ENCODE peak calls at places on chromosomes 4 and X, in nine cellular contexts. One of them, this sample, is unnamed.
A peak's percentile ranks its signal among the peaks of the same experiment; 100 is the strongest.

GRCh38 chr4:155529197-155529596 is 137.5 kb upstream of the GUCY1A1 start:
- DNase-seq in stomach: no peak
- DNase-seq in breast epithelium: no peak
- DNase-seq in uterus: no peak
- DNase-seq in adrenal gland: no peak
- DNase-seq in Peyer's patch: no peak
- DNase-seq in tibial nerve: no peak
- DNase-seq in spleen: no peak
- DNase-seq in IMR-90: no peak
- DNase-seq in this sample: no peak

GRCh38 chrX:572490-573124 is 58.0 kb upstream of the SHOX start:
- DNase-seq in stomach: no peak
- DNase-seq in IMR-90: no peak
- DNase-seq in breast epithelium: no peak
- DNase-seq in Peyer's patch: no peak
- DNase-seq in spleen: no peak
- DNase-seq in tibial nerve: no peak
- DNase-seq in adrenal gland: no peak
- DNase-seq in uterus: no peak
- DNase-seq in this sample: no peak

GRCh38 chr4:73019462-73020047 is 50.0 kb downstream of the COX18 start:
- DNase-seq in Peyer's patch: no peak
- DNase-seq in IMR-90: peak; percentile 47
- DNase-seq in uterus: no peak
- DNase-seq in spleen: no peak
- DNase-seq in adrenal gland: no peak
- DNase-seq in stomach: no peak
- DNase-seq in tibial nerve: no peak
- DNase-seq in breast epithelium: no peak
- DNase-seq in this sample: no peak

GRCh38 chr4:41418444-41418843 is 119.5 kb upstream of the LIMCH1 start:
- DNase-seq in breast epithelium: peak; percentile 40
- DNase-seq in spleen: no peak
- DNase-seq in uterus: no peak
- DNase-seq in adrenal gland: peak; percentile 81
- DNase-seq in IMR-90: peak; percentile 16
- DNase-seq in tibial nerve: no peak
- DNase-seq in stomach: no peak
- DNase-seq in Peyer's patch: no peak
- DNase-seq in this sample: no peak

GRCh38 chr4:5448286-5448685 is 260.1 kb downstream of the EVC2 start:
- DNase-seq in stomach: no peak
- DNase-seq in breast epithelium: no peak
- DNase-seq in spleen: no peak
- DNase-seq in IMR-90: no peak
- DNase-seq in uterus: no peak
- DNase-seq in adrenal gland: peak; percentile 46
- DNase-seq in Peyer's patch: no peak
- DNase-seq in tibial nerve: no peak
- DNase-seq in this sample: no peak

GRCh38 chr4:73315091-73315490 is 56.5 kb upstream of the ANKRD17 start:
- DNase-seq in uterus: no peak
- DNase-seq in IMR-90: peak; percentile 70
- DNase-seq in breast epithelium: no peak
- DNase-seq in Peyer's patch: no peak
- DNase-seq in adrenal gland: no peak
- DNase-seq in tibial nerve: no peak
- DNase-seq in spleen: no peak
- DNase-seq in stomach: no peak
- DNase-seq in this sample: no peak

GRCh38 chrX:48787809-48788471 is 1.6 kb downstream of the GATA1 start:
- DNase-seq in Peyer's patch: no peak
- DNase-seq in uterus: no peak
- DNase-seq in adrenal gland: no peak
- DNase-seq in stomach: no peak
- DNase-seq in IMR-90: no peak
- DNase-seq in spleen: no peak
- DNase-seq in breast epithelium: no peak
- DNase-seq in tibial nerve: no peak
- DNase-seq in this sample: peak; percentile 50

GRCh38 chrX:10496345-10496965 is 123.9 kb downstream of the MID1 start:
- DNase-seq in adrenal gland: no peak
- DNase-seq in Peyer's patch: no peak
- DNase-seq in spleen: no peak
- DNase-seq in tibial nerve: no peak
- DNase-seq in uterus: no peak
- DNase-seq in breast epithelium: no peak
- DNase-seq in stomach: no peak
- DNase-seq in IMR-90: peak; percentile 91
- DNase-seq in this sample: no peak

GRCh38 chrX:98412058-98412457 is 1528.3 kb downstream of the RPA4 start:
- DNase-seq in IMR-90: no peak
- DNase-seq in adrenal gland: no peak
- DNase-seq in Peyer's patch: no peak
- DNase-seq in uterus: no peak
- DNase-seq in tibial nerve: no peak
- DNase-seq in stomach: no peak
- DNase-seq in breast epithelium: no peak
- DNase-seq in spleen: no peak
- DNase-seq in this sample: no peak

GRCh38 chr4:150818661-150819060 is 196.4 kb downstream of the LRBA start:
- DNase-seq in IMR-90: peak; percentile 94
- DNase-seq in Peyer's patch: no peak
- DNase-seq in uterus: no peak
- DNase-seq in tibial nerve: no peak
- DNase-seq in adrenal gland: no peak
- DNase-seq in spleen: no peak
- DNase-seq in stomach: no peak
- DNase-seq in breast epithelium: no peak
- DNase-seq in this sample: no peak

GRCh38 chrX:103248553-103248952 is 6.4 kb downstream of the TCEAL8 start:
- DNase-seq in IMR-90: peak; percentile 10
- DNase-seq in uterus: no peak
- DNase-seq in adrenal gland: no peak
- DNase-seq in breast epithelium: no peak
- DNase-seq in stomach: no peak
- DNase-seq in tibial nerve: no peak
- DNase-seq in spleen: no peak
- DNase-seq in Peyer's patch: no peak
- DNase-seq in this sample: no peak

GRCh38 chr4:151668687-151669402 is 92.0 kb downstream of the GATB start:
- DNase-seq in IMR-90: peak; percentile 75
- DNase-seq in uterus: no peak
- DNase-seq in spleen: no peak
- DNase-seq in breast epithelium: peak; percentile 53
- DNase-seq in Peyer's patch: no peak
- DNase-seq in adrenal gland: no peak
- DNase-seq in tibial nerve: no peak
- DNase-seq in stomach: no peak
- DNase-seq in this sample: no peak

GRCh38 chr4:140019619-140020367 is 134.2 kb downstream of the MAML3 start:
- DNase-seq in Peyer's patch: no peak
- DNase-seq in adrenal gland: no peak
- DNase-seq in breast epithelium: no peak
- DNase-seq in uterus: no peak
- DNase-seq in stomach: no peak
- DNase-seq in spleen: no peak
- DNase-seq in IMR-90: no peak
- DNase-seq in tibial nerve: no peak
- DNase-seq in this sample: no peak

GRCh38 chrX:124226129-124226528 is 106.3 kb upstream of the TEX13D start:
- DNase-seq in breast epithelium: no peak
- DNase-seq in IMR-90: no peak
- DNase-seq in Peyer's patch: no peak
- DNase-seq in spleen: no peak
- DNase-seq in stomach: no peak
- DNase-seq in adrenal gland: no peak
- DNase-seq in tibial nerve: no peak
- DNase-seq in uterus: no peak
- DNase-seq in this sample: no peak

GRCh38 chr4:97300561-97300960 is 842.7 kb downstream of the STPG2 start:
- DNase-seq in uterus: no peak
- DNase-seq in tibial nerve: no peak
- DNase-seq in spleen: no peak
- DNase-seq in stomach: no peak
- DNase-seq in IMR-90: no peak
- DNase-seq in adrenal gland: no peak
- DNase-seq in breast epithelium: no peak
- DNase-seq in Peyer's patch: no peak
- DNase-seq in this sample: no peak

GRCh38 chrX:20681691-20682090 is 415.0 kb upstream of the RPS6KA3 start:
- DNase-seq in stomach: no peak
- DNase-seq in spleen: no peak
- DNase-seq in tibial nerve: no peak
- DNase-seq in breast epithelium: no peak
- DNase-seq in IMR-90: no peak
- DNase-seq in adrenal gland: no peak
- DNase-seq in uterus: no peak
- DNase-seq in Peyer's patch: no peak
- DNase-seq in this sample: no peak
- TF ChIP-seq CTCF in stomach: no peak
- TF ChIP-seq CTCF in spleen: no peak
- TF ChIP-seq CTCF in tibial nerve: no peak
- TF ChIP-seq CTCF in breast epithelium: no peak
- TF ChIP-seq CTCF in IMR-90: no peak
- TF ChIP-seq CTCF in adrenal gland: no peak
- TF ChIP-seq CTCF in uterus: no peak
- TF ChIP-seq CTCF in Peyer's patch: no peak
- TF ChIP-seq CTCF in this sample: no peak

GRCh38 chrX:52933213-52933612 is 25.1 kb downstream of the FAM156A start:
- DNase-seq in Peyer's patch: no peak
- DNase-seq in stomach: no peak
- DNase-seq in breast epithelium: no peak
- DNase-seq in spleen: no peak
- DNase-seq in adrenal gland: no peak
- DNase-seq in IMR-90: no peak
- DNase-seq in uterus: no peak
- DNase-seq in tibial nerve: no peak
- DNase-seq in this sample: no peak

GRCh38 chrX:52933976-52934703 is 24.2 kb downstream of the FAM156A start:
- DNase-seq in Peyer's patch: no peak
- DNase-seq in IMR-90: no peak
- DNase-seq in tibial nerve: no peak
- DNase-seq in stomach: no peak
- DNase-seq in uterus: no peak
- DNase-seq in breast epithelium: no peak
- DNase-seq in spleen: no peak
- DNase-seq in adrenal gland: no peak
- DNase-seq in this sample: no peak

DNA sequence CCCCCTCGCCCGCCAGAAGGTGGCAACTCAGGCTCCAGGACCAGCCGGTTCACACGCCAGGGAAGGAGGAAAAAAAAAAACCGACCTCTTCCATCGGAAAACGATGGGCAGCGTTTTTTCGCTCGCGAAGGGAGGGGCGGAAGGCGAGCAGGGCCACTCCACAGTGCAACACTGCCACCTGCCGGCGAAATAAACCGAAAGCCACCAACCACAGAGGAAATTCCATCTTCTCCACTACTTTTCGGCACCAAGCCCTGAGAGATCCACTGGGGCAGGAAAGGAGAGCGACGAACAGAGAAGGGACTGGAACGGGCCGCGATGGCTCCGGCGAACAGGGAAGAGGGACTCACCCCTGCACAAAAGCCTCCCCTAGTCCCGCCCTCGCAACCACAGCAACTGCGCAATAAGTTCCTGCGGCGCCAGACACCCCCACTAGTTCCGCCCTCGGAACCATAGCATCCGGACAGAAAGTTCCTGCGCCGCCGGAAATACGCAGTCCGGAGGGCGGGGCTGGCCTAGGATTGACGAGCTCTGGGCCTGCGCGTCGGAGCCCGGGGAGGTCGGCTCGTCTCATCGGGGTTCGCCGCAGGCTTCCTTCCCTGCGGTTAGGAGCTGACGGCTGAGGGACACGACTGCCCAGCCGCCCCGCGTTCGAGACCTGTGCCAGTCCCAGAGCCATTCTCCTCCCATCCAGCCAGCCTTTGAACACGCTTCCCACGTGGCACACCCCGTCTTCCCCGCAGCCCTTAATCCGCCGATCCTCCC is 23.4 kb downstream of the FAM156A start:
- DNase-seq in uterus: peak; percentile 96
- DNase-seq in IMR-90: peak; percentile 96
- DNase-seq in spleen: peak; percentile 98
- DNase-seq in Peyer's patch: peak; percentile 98
- DNase-seq in breast epithelium: peak; percentile 96
- DNase-seq in stomach: peak; percentile 96
- DNase-seq in tibial nerve: peak; percentile 81
- DNase-seq in adrenal gland: peak; percentile 96
- DNase-seq in this sample: peak; percentile 89
- TF ChIP-seq POLR2A in uterus: peak; percentile 82
- TF ChIP-seq POLR2A in IMR-90: peak; percentile 69
- TF ChIP-seq POLR2A in spleen: peak; percentile 46
- TF ChIP-seq POLR2A in Peyer's patch: peak; percentile 77
- TF ChIP-seq POLR2A in breast epithelium: peak; percentile 42
- TF ChIP-seq POLR2A in stomach: peak; percentile 39
- TF ChIP-seq POLR2A in tibial nerve: peak; percentile 49
- TF ChIP-seq POLR2A in adrenal gland: peak; percentile 82
- TF ChIP-seq POLR2A in this sample: no peak

DNA sequence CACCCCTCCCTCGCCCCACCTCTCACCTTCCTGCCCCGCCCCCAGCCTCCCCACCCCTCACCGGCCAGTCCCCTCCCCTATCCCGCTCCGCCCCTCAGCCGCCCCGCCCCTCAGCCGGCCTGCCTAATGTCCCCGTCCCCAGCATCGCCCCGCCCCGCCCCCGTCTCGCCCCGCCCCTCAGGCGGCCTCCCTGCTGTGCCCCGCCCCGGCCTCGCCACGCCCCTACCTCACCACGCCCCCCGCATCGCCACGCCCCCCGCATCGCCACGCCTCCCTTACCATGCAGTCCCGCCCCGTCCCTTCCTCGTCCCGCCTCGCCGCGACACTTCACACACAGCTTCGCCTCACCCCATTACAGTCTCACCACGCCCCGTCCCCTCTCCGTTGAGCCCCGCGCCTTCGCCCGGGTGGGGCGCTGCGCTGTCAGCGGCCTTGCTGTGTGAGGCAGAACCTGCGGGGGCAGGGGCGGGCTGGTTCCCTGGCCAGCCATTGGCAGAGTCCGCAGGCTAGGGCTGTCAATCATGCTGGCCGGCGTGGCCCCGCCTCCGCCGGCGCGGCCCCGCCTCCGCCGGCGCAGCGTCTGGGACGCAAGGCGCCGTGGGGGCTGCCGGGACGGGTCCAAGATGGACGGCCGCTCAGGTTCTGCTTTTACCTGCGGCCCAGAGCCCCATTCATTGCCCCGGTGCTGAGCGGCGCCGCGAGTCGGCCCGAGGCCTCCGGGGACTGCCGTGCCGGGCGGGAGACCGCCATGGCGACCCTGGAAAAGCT is at the start of the genes HTT and HTT-AS:
- DNase-seq in tibial nerve: peak; percentile 96
- DNase-seq in adrenal gland: peak; percentile 97
- DNase-seq in spleen: peak; percentile 99
- DNase-seq in stomach: peak; percentile 98
- DNase-seq in breast epithelium: peak; percentile 93
- DNase-seq in Peyer's patch: peak; percentile 99
- DNase-seq in IMR-90: peak; percentile 91
- DNase-seq in uterus: peak; percentile 96
- DNase-seq in this sample: peak; percentile 99
- TF ChIP-seq CTCF in tibial nerve: peak; percentile 39
- TF ChIP-seq CTCF in adrenal gland: no peak
- TF ChIP-seq CTCF in spleen: no peak
- TF ChIP-seq CTCF in stomach: peak; percentile 11
- TF ChIP-seq CTCF in breast epithelium: no peak
- TF ChIP-seq CTCF in Peyer's patch: peak; percentile 27
- TF ChIP-seq CTCF in IMR-90: peak; percentile 7
- TF ChIP-seq CTCF in uterus: peak; percentile 27
- TF ChIP-seq CTCF in this sample: no peak

GRCh38 chr4:907103-907400 is 25.1 kb downstream of the GAK start:
- DNase-seq in tibial nerve: no peak
- DNase-seq in stomach: no peak
- DNase-seq in spleen: no peak
- DNase-seq in Peyer's patch: no peak
- DNase-seq in adrenal gland: no peak
- DNase-seq in breast epithelium: no peak
- DNase-seq in uterus: no peak
- DNase-seq in IMR-90: no peak
- DNase-seq in this sample: no peak
- TF ChIP-seq POLR2A in tibial nerve: no peak
- TF ChIP-seq POLR2A in stomach: no peak
- TF ChIP-seq POLR2A in spleen: no peak
- TF ChIP-seq POLR2A in Peyer's patch: no peak
- TF ChIP-seq POLR2A in adrenal gland: no peak
- TF ChIP-seq POLR2A in breast epithelium: no peak
- TF ChIP-seq POLR2A in uterus: no peak
- TF ChIP-seq POLR2A in IMR-90: no peak
- TF ChIP-seq POLR2A in this sample: no peak

This sample was measured in lower leg skin.